ENCODE peak calls at places on chromosomes 5 and 9, in seven cellular contexts. S, R, J, L, Q, W and H are unnamed samples.

GRCh38 chr5:72622152-72622760 is 115.0 kb upstream of the ZNF366 start:
- DNase-seq in S (no peak), R (no peak), J (no peak), L (no peak), Q (no peak), W (no peak), H (no peak)

GRCh38 chr5:110900829-110901228 is 162.0 kb downstream of the SLC25A46 start:
- DNase-seq in S (no peak), R (no peak), J (no peak), L (no peak), Q (no peak), W (no peak), H (no peak)

GRCh38 chr9:101536938-101537337 is 3.3 kb downstream of the RNF20 start:
- DNase-seq in S (no peak), R (peak), J (no peak), L (peak), Q (peak), W (no peak), H (no peak)

GRCh38 chr5:14946813-14947640 is 75.4 kb upstream of the ANKH start:
- DNase-seq in S (no peak), R (peak), J (no peak), L (no peak), Q (peak), W (peak), H (no peak)

GRCh38 chr5:93078082-93079038 is 502.7 kb downstream of the NR2F1-AS1 start:
- DNase-seq in S (peak), R (peak), J (no peak), L (no peak), Q (no peak), W (peak), H (peak)

GRCh38 chr9:116286287-116286686 is 132.7 kb downstream of the PAPPA start:
- DNase-seq in S (no peak), R (no peak), J (no peak), L (peak), Q (no peak), W (no peak), H (no peak)

GRCh38 chr9:127123239-127123935 is 952 bp upstream of the ANGPTL2 start:
- DNase-seq in S (peak), R (peak), J (no peak), L (no peak), Q (no peak), W (no peak), H (no peak)

GRCh38 chr5:96615223-96615622 is 47.0 kb upstream of the CAST start:
- DNase-seq in S (no peak), R (no peak), J (no peak), L (no peak), Q (no peak), W (no peak), H (no peak)

GRCh38 chr5:73296772-73297171 is 123.8 kb downstream of the TMEM174 start:
- DNase-seq in S (no peak), R (no peak), J (no peak), L (no peak), Q (no peak), W (no peak), H (no peak)

GRCh38 chr5:135332519-135333150 is 66.4 kb downstream of the MACROH2A1 start:
- DNase-seq in S (no peak), R (peak), J (no peak), L (no peak), Q (peak), W (peak), H (no peak)

GRCh38 chr5:94849821-94850736 is 231.6 kb downstream of the SLF1 start:
- DNase-seq in S (no peak), R (peak), J (no peak), L (peak), Q (peak), W (peak), H (no peak)

GRCh38 chr5:150503977-150504620 is 3.8 kb upstream of the NDST1 start:
- DNase-seq in S (peak), R (no peak), J (no peak), L (no peak), Q (no peak), W (peak), H (no peak)

GRCh38 chr9:503881-504852 is 289.5 kb downstream of the DOCK8 start:
- DNase-seq in S (peak), R (peak), J (peak), L (peak), Q (peak), W (peak), H (peak)

GRCh38 chr5:116518423-116518822 is 56.2 kb downstream of the SEMA6A start:
- DNase-seq in S (no peak), R (no peak), J (no peak), L (no peak), Q (no peak), W (no peak), H (no peak)

GRCh38 chr5:137627293-137627692 is 108.6 kb downstream of the KLHL3 start:
- DNase-seq in S (no peak), R (no peak), J (no peak), L (no peak), Q (no peak), W (no peak), H (no peak)

GRCh38 chr5:177595991-177596774 is 3.7 kb upstream of the B4GALT7 start:
- DNase-seq in S (no peak), R (no peak), J (no peak), L (no peak), Q (no peak), W (no peak), H (no peak)

GRCh38 chr5:122972877-122973276 is 63.6 kb downstream of the PPIC start:
- DNase-seq in S (no peak), R (no peak), J (no peak), L (no peak), Q (no peak), W (no peak), H (no peak)

GRCh38 chr5:137156175-137156574 is 343.0 kb downstream of the SPOCK1 start:
- DNase-seq in S (no peak), R (no peak), J (no peak), L (no peak), Q (no peak), W (no peak), H (no peak)

GRCh38 chr9:90511711-90512110 is 130.9 kb downstream of the DIRAS2 start:
- DNase-seq in S (no peak), R (no peak), J (no peak), L (no peak), Q (no peak), W (no peak), H (no peak)

GRCh38 chr9:33273972-33274328 is 9.1 kb downstream of the CHMP5 start:
- DNase-seq in S (no peak), R (no peak), J (no peak), L (no peak), Q (no peak), W (no peak), H (no peak)

GRCh38 chr5:41815663-41816062 is 54.6 kb downstream of the OXCT1 start:
- DNase-seq in S (no peak), R (no peak), J (no peak), L (no peak), Q (peak), W (no peak), H (no peak)

GRCh38 chr5:98568336-98568735 is 205.1 kb upstream of the RGMB start:
- DNase-seq in S (no peak), R (no peak), J (no peak), L (no peak), Q (no peak), W (no peak), H (no peak)

GRCh38 chr5:61162010-61162831 is at the start of gene SMIM15:
- DNase-seq in S (peak), R (peak), J (peak), L (peak), Q (peak), W (peak), H (peak)

GRCh38 chr9:6779417-6780241 is 21.9 kb downstream of the KDM4C start:
- DNase-seq in S (no peak), R (peak), J (no peak), L (no peak), Q (no peak), W (peak), H (no peak)

GRCh38 chr5:1730487-1730847 is 69.2 kb downstream of the MRPL36 start:
- DNase-seq in S (no peak), R (no peak), J (no peak), L (peak), Q (no peak), W (peak), H (no peak)

GRCh38 chr9:136474021-136474640 is 8.7 kb downstream of the SEC16A start:
- DNase-seq in S (no peak), R (no peak), J (no peak), L (no peak), Q (no peak), W (no peak), H (no peak)

GRCh38 chr5:122674412-122674811 is 100.5 kb upstream of the SNX2 start:
- DNase-seq in S (no peak), R (no peak), J (no peak), L (no peak), Q (no peak), W (no peak), H (no peak)

GRCh38 chr5:80318212-80318611 is 1.6 kb upstream of the SPZ1 start:
- DNase-seq in S (no peak), R (no peak), J (no peak), L (no peak), Q (peak), W (peak), H (no peak)

GRCh38 chr5:127003798-127004495 is 26.4 kb downstream of the MARCHF3 start:
- DNase-seq in S (no peak), R (peak), J (no peak), L (no peak), Q (no peak), W (no peak), H (no peak)

GRCh38 chr9:77449177-77450092 is 198.7 kb downstream of the GNA14 start:
- DNase-seq in S (no peak), R (peak), J (no peak), L (no peak), Q (peak), W (no peak), H (no peak)

GRCh38 chr5:32736842-32737241 is 25.7 kb downstream of the NPR3 start:
- DNase-seq in S (no peak), R (no peak), J (no peak), L (no peak), Q (no peak), W (no peak), H (no peak)

GRCh38 chr9:116387934-116388714 is 234.5 kb downstream of the PAPPA start:
- DNase-seq in S (no peak), R (no peak), J (no peak), L (no peak), Q (peak), W (no peak), H (no peak)

GRCh38 chr9:115192280-115192679 is 74.3 kb upstream of the TNC start:
- DNase-seq in S (no peak), R (no peak), J (no peak), L (no peak), Q (no peak), W (no peak), H (no peak)